ENCODE peak calls at places on chromosomes 4 and X, in six cellular contexts. U is vagina, K is upper lobe of left lung, Y is body of pancreas, D is esophagus squamous epithelium, H is breast epithelium. C is an unnamed sample. For H3K36me3, the result is how much of the 10 kb centered on the place peaks cover.

GRCh38 chr4:139666735-139667266 is 1.2 kb downstream of the MGST2 start:
- DNase-seq in U (no peak), K (peak), Y (peak), D (no peak), H (peak), C (peak)

GRCh38 chr4:158302076-158302866 is 92.0 kb downstream of the TMEM144 start:
- DNase-seq in U (no peak), K (no peak), Y (no peak), D (no peak), H (peak), C (no peak)

GRCh38 chr4:40672528-40673522 is 43.2 kb upstream of the RBM47 start:
- DNase-seq in U (no peak), K (peak), Y (no peak), D (no peak), H (no peak), C (no peak)

GRCh38 chrX:144722307-144722706 is 525.0 kb upstream of the SPANXN1 start:
- DNase-seq in U (no peak), K (no peak), Y (no peak), D (no peak), H (no peak), C (no peak)

GRCh38 chr4:6204098-6204497 is 3.7 kb upstream of the JAKMIP1 start:
- DNase-seq in U (no peak), K (no peak), Y (no peak), D (no peak), H (no peak), C (no peak)

GRCh38 chr4:101020956-101021355 is 326.4 kb downstream of the PPP3CA start:
- DNase-seq in U (no peak), K (no peak), Y (no peak), D (no peak), H (no peak), C (no peak)

GRCh38 chr4:2322801-2323200 is 60.9 kb upstream of the MXD4 start:
- DNase-seq in U (no peak), K (no peak), Y (no peak), D (no peak), H (no peak), C (no peak)

GRCh38 chr4:105171912-105172311 is 25.2 kb downstream of the TET2 start:
- DNase-seq in U (no peak), K (no peak), Y (no peak), D (no peak), H (no peak), C (no peak)

GRCh38 chrX:69179380-69179911 is 14.2 kb upstream of the PJA1 start:
- DNase-seq in U (peak), K (no peak), Y (no peak), D (no peak), H (no peak), C (peak)

GRCh38 chrX:4547218-4547836 is 833.9 kb upstream of the PRKX start:
- DNase-seq in U (no peak), K (peak), Y (peak), D (no peak), H (no peak), C (no peak)

GRCh38 chrX:39998636-39999406 is 98.9 kb downstream of the BCOR start:
- DNase-seq in U (no peak), K (no peak), Y (no peak), D (no peak), H (no peak), C (no peak)

GRCh38 chr4:83486457-83487129 is 1.7 kb upstream of the ABRAXAS1 start:
- DNase-seq in U (no peak), K (no peak), Y (no peak), D (no peak), H (no peak), C (no peak)

GRCh38 chr4:67687639-67688038 is 13.3 kb downstream of the UBA6 start:
- DNase-seq in U (no peak), K (no peak), Y (no peak), D (no peak), H (no peak), C (no peak)

GRCh38 chrX:66622209-66622608 is 16.7 kb downstream of the EDA2R start:
- DNase-seq in U (no peak), K (no peak), Y (no peak), D (no peak), H (no peak), C (no peak)

GRCh38 chrX:140701480-140701879 is 8.1 kb upstream of the LINC00632 start:
- DNase-seq in U (no peak), K (no peak), Y (no peak), D (no peak), H (no peak), C (no peak)

GRCh38 chr4:98482847-98483806 is 175.3 kb downstream of the TSPAN5 start:
- DNase-seq in U (no peak), K (no peak), Y (no peak), D (no peak), H (no peak), C (no peak)

GRCh38 chr4:39626261-39626660 is 12.4 kb downstream of the SMIM14 start:
- DNase-seq in U (no peak), K (no peak), Y (no peak), D (no peak), H (no peak), C (no peak)

GRCh38 chr4:126794363-126794762 is 838.4 kb upstream of the INTU start:
- DNase-seq in U (no peak), K (no peak), Y (no peak), D (no peak), H (no peak), C (no peak)

GRCh38 chr4:15953625-15954024 is 9.3 kb downstream of the FGFBP2 start:
- DNase-seq in U (no peak), K (no peak), Y (no peak), D (no peak), H (no peak), C (no peak)

GRCh38 chrX:21873063-21873785 is 17.4 kb downstream of the YY2 start:
- DNase-seq in U (no peak), K (no peak), Y (no peak), D (no peak), H (no peak), C (no peak)

GRCh38 chr4:137635596-137635995 is 103.3 kb upstream of the PCDH18 start:
- DNase-seq in U (no peak), K (no peak), Y (no peak), D (no peak), H (no peak), C (no peak)

GRCh38 chr4:3508542-3508941 is 23.7 kb downstream of the LRPAP1 start:
- DNase-seq in U (no peak), K (no peak), Y (no peak), D (no peak), H (no peak), C (no peak)
- H3K36me3 ChIP-seq in U (under half), K (under half), Y (under half), D (under half), H (under half), C (under half)

DNA sequence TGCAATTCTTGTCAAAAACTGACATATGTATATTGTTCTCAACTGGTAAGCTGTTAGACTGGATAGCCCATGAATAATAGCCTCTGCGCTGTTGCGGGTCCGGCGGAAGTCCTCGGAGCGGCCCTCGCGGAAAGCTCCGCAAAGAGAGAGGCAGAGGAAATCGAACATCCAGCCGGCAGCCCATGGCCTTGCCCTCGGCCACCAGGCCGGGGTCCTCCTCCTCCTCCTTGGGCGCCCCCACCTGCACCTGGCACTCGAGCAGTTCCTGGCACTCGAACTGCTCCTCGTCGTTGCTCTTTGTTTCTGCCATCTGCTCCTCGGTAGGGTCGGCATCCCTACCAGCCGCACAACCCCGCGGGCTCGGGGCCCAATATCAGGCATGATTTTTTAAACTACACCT is 1176.3 kb downstream of the PCDH18 start:
- DNase-seq in U (no peak), K (no peak), Y (no peak), D (no peak), H (no peak), C (no peak)
- TF ChIP-seq POLR2A in U (no peak), K (no peak), Y (no peak), D (no peak), H (no peak), C (no peak)

GRCh38 chrX:47864785-47865184 is 28.1 kb downstream of the ZNF81 start:
- DNase-seq in U (no peak), K (no peak), Y (no peak), D (no peak), H (no peak), C (no peak)
- H3K36me3 ChIP-seq in U (under half), K (under half), Y (under half), D (under half), H (under half), C (under half)

DNA sequence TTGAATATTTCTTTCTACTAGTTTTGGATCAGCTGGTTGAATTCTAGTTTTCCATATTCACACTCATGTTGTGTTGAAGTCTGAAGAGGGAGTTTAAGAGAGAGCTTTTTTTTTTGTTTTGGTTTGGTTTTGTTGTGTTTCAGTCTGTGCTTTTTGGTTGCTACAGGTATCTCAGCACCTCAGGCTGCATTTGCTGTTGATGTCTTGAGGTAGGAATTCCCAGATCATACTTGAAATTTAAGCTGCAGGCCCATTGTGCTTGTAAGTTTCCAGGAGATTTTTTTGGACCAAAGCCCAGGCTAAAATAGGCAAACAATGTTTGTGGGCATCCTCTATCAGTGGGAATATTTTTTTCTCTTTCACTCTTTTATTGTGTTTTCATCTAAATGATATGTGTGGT is 190.2 kb upstream of the AGA start:
- DNase-seq in U (no peak), K (no peak), Y (no peak), D (no peak), H (no peak), C (no peak)
- TF ChIP-seq POLR2A in U (no peak), K (no peak), Y (no peak), D (no peak), H (no peak), C (no peak)

C was measured in uterus.